ENCODE peak calls at places on chromosomes 13 and 19, in eight cellular contexts. N is CD8-positive, alpha-beta T cell; S is HCT116; Q is mucosa of descending colon; G is heart left ventricle; X is dorsolateral prefrontal cortex; F is heart right ventricle; D is fibroblast of mammary gland. E is an unnamed sample.

GRCh38 chr13:29081036-29081435 is 260.9 kb downstream of the MTUS2 start:
- DNase-seq in G (no peak), N (peak; percentile 24), Q (no peak), S (no peak), D (no peak), F (no peak), X (no peak), E (no peak)

GRCh38 chr19:2507109-2507508 is 31.2 kb downstream of the GADD45B start:
- DNase-seq in Q (peak; percentile 72), F (no peak), S (peak; percentile 75), N (peak; percentile 26), D (peak; percentile 59), G (no peak), X (no peak), E (no peak)

GRCh38 chr13:96091164-96091931 is 1.4 kb downstream of the HS6ST3 start:
- DNase-seq in D (no peak), N (no peak), G (no peak), Q (no peak), S (no peak), F (peak; percentile 23), X (no peak), E (no peak)

GRCh38 chr19:28980236-28980868 is 232.6 kb downstream of the UQCRFS1 start:
- DNase-seq in D (peak; percentile 22), N (no peak), X (no peak), F (no peak), G (no peak), S (no peak), Q (no peak), E (no peak)

GRCh38 chr19:38389957-38390924 is 1.7 kb downstream of the SPRED3 start:
- DNase-seq in Q (no peak), S (no peak), X (no peak), D (no peak), G (no peak), N (no peak), F (no peak), E (no peak)

GRCh38 chr19:42075364-42075615 is 676 bp upstream of the ZNF574 start:
- DNase-seq in F (no peak), Q (no peak), G (no peak), D (no peak), S (no peak), X (no peak), N (no peak), E (no peak)

GRCh38 chr13:99014391-99014988 is 36.6 kb upstream of the DOCK9 start:
- DNase-seq in F (no peak), G (no peak), Q (no peak), X (no peak), N (no peak), S (no peak), D (no peak), E (no peak)

GRCh38 chr13:25901460-25902376 is 150.1 kb downstream of the SHISA2 start:
- DNase-seq in N (no peak), S (no peak), D (peak; percentile 8), F (no peak), G (no peak), Q (no peak), X (no peak), E (no peak)

GRCh38 chr19:46388311-46389095 is 24.9 kb downstream of the CCDC8 start:
- DNase-seq in Q (no peak), F (no peak), D (no peak), S (no peak), G (no peak), N (no peak), X (no peak), E (no peak)

GRCh38 chr19:29574518-29574917 is 31.6 kb upstream of the POP4 start:
- DNase-seq in N (no peak), Q (no peak), D (no peak), F (no peak), X (no peak), S (no peak), G (no peak), E (no peak)

DNA sequence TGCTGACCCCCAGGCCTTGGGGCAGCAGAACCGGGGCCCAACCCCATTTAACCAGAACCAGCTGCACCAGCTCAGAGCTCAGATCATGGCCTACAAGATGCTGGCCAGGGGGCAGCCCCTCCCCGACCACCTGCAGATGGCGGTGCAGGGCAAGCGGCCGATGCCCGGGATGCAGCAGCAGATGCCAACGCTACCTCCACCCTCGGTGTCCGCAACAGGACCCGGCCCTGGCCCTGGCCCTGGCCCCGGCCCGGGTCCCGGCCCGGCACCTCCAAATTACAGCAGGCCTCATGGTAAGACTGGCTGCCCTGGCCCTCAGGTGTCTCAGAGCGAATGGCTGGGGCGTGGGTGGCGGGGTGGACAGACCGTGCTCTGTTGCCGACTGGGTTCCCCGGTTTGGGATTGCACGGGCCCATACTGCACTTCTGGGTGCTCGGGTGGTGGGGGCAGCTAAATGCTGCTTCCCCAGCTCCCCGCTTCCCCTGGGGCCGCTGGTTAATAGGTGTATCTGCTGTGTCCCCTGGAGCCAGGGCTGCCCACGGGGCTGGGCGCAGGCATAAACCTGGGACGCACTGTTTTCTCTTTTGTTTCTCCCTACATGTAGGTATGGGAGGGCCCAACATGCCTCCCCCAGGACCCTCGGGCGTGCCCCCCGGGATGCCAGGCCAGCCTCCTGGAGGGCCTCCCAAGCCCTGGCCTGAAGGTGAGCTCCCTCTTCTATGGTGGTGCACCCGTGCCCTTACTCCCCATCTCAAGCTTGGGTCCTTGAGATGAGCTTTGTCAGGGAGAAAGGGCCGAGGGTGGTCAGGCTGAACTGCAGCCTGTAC is 25.7 kb downstream of the SMARCA4 start:
- DNase-seq in G (no peak), X (no peak), D (no peak), F (no peak), N (no peak), Q (no peak), S (no peak), E (no peak)
- H3K4me3 ChIP-seq in G (no peak overlapping the region), X (no peak overlapping the region), D (no peak overlapping the region), F (no peak overlapping the region), N (no peak overlapping the region), Q (no peak overlapping the region), S (no peak overlapping the region), E (no peak overlapping the region)

DNA sequence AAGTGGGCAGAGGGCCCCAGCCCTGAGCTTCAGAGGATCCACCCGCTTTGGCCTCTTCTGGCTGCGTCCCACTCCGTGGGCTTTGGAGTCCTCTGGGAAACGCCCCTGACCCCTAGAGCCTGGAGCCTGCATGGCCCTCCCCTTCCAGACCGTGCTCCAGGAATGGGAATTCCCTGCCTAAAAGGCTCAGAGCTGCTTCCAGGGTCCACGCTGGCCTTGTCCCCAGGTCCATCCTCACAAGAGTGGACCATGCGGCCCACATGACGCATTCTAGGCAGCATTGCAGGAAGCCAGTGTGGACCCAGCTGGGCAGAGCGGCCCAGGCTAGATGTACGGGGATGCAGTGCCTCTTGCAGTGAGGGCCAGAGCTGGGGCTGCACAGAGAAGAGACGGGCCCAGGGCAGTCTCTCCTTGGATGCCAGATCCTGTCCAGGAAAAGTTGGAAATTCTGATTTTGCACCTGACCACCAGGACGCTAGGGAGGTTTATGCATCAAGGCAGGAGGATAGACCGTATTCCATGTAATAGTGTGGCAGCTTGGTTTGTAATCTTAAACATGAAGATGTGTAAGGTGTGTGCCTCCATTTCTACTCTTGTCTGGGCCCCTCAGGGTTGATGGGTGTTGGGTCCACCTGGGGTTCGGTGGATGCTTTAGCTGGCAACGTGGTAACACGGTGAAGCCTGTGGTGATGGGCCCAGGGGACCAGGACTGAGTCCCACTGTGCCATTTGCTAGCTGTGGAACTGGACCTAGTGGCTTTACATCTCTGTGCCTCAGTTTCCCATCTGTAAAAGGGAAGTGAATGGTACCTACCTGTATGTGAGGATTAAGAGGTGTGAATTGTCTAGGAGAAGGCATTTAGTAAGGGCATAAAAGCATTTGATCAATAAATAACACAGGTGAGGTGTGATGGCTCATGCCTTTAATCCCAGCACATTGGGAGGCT is 14.8 kb upstream of the FXYD3 start:
- DNase-seq in X (no peak), N (no peak), G (no peak), D (no peak), Q (no peak), F (no peak), S (no peak), E (no peak)
- TF ChIP-seq CTCF in X (no peak), N (no peak), G (no peak), D (no peak), Q (no peak), F (no peak), S (no peak), E (no peak)

GRCh38 chr19:4911314-4911713 is 2.0 kb downstream of the UHRF1 start:
- DNase-seq in D (no peak), G (no peak), F (no peak), N (no peak), X (no peak), Q (no peak), S (no peak), E (no peak)

GRCh38 chr19:4910594-4911273 is 1.4 kb downstream of the UHRF1 start:
- DNase-seq in X (peak; percentile 38), G (no peak), N (peak; percentile 24), D (peak; percentile 55), S (no peak), F (no peak), Q (peak; percentile 28), E (no peak)

GRCh38 chr19:4913996-4914735 is 4.9 kb downstream of the UHRF1 start:
- DNase-seq in G (no peak), N (peak; percentile 46), X (no peak), S (no peak), Q (peak; percentile 12), F (no peak), D (no peak), E (no peak)

GRCh38 chr19:4909897-4910593 is 744 bp downstream of the UHRF1 start:
- DNase-seq in D (peak; percentile 77), N (peak; percentile 93), G (peak; percentile 92), S (peak; percentile 68), X (peak; percentile 92), F (peak; percentile 93), Q (peak; percentile 96), E (no peak)

DNA sequence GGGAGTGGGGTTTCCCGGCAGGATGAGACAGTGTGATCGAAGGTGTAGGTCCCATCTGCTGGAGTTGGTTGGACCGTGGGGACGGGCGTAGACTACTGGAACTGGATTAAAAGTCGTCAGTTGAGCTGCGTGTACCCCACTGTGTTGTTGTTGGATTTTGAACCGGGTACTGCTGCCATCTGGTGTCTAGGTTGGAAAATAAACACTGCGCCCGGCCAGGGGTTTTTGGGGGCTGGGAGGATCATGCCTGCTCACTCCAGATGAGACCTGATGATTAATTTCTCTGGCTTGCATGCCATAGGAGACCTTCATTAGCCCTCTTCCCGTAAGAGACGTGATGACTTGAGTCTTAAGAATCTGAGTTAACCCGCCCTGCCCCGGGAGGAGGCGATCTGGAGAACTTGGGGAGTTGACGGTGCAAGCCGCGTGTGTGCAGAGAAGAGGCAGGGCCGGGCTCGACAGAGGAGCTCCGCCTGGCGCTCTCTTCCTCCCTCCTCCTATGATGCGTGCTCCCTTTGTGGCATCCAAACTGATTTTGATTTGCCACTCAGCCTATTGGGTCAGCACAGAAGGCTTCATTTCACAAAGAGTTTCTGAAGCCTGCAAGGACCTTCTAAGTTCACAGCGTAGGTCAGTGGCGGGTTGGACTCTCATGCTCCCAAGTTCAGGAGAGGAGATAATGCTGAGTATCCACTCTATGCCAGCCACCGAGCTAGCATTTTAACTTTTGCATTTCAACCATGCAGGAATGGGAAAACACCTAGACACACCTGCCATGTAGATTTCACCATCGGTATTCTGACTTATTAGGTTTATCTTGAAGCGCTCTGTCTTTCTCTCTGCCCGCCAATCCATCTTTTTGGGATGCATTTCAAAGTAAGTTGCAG is 2.7 kb downstream of the UHRF1 start:
- DNase-seq in X (peak; percentile 73), S (peak; percentile 95), D (peak; percentile 100), Q (peak; percentile 59), N (peak; percentile 73), G (peak; percentile 48), F (peak; percentile 26), E (peak; percentile 100)
- H3K4me3 ChIP-seq in X (peak overlapping the region; percentile 72), S (peak overlapping the region; percentile 55), D (peak overlapping the region; percentile 68), Q (no peak overlapping the region), N (peak overlapping the region; percentile 44), G (peak overlapping the region; percentile 19), F (peak overlapping the region; percentile 70), E (peak overlapping the region; percentile 64)

GRCh38 chr13:70714993-70715392 is 606.7 kb upstream of the KLHL1 start:
- DNase-seq in X (no peak), S (no peak), F (no peak), Q (no peak), D (no peak), N (no peak), G (no peak), E (no peak)
- TF ChIP-seq CTCF in X (no peak), S (no peak), F (no peak), Q (no peak), D (no peak), N (no peak), G (no peak), E (no peak)

E was measured in HFF-Myc.